ENCODE peak calls at places on chromosomes 2 and 18, in ten cellular contexts. T is astrocyte, I is psoas muscle, O is heart right ventricle, N is cardiac muscle cell, Q is Peyer's patch, W is transverse colon, P is right atrium auricular region, V is kidney, U is heart left ventricle. R is an unnamed sample.

GRCh38 chr2:23584054-23584745 is 199.2 kb downstream of the KLHL29 start:
- DNase-seq in T (no peak), I (peak; percentile 79), O (no peak), N (no peak), Q (no peak), W (no peak), P (no peak), V (peak; percentile 29), U (no peak), R (peak; percentile 76)

GRCh38 chr18:45402485-45403056 is 212.7 kb upstream of the SLC14A2 start:
- DNase-seq in T (peak; percentile 89), I (no peak), O (no peak), N (no peak), Q (peak; percentile 53), W (peak; percentile 38), P (no peak), V (no peak), U (no peak), R (no peak)

GRCh38 chr2:237154050-237154638 is 68.5 kb downstream of the COPS8 start:
- DNase-seq in T (peak; percentile 52), I (no peak), O (no peak), N (peak; percentile 42), Q (peak; percentile 67), W (no peak), P (no peak), V (no peak), U (no peak), R (no peak)

GRCh38 chr2:151729416-151729811 is 4.9 kb downstream of the NEB start:
- DNase-seq in T (no peak), I (no peak), O (no peak), N (no peak), Q (no peak), W (no peak), P (no peak), V (no peak), U (no peak), R (no peak)

GRCh38 chr2:86480105-86480504 is 38.9 kb downstream of the KDM3A start:
- DNase-seq in T (no peak), I (no peak), O (no peak), N (no peak), Q (no peak), W (no peak), P (no peak), V (no peak), U (peak; percentile 65), R (peak; percentile 31)

GRCh38 chr2:178072383-178073301 is at the start of gene PDE11A:
- DNase-seq in T (peak; percentile 82), I (peak; percentile 92), O (peak; percentile 56), N (peak; percentile 90), Q (peak; percentile 93), W (peak; percentile 92), P (peak; percentile 72), V (peak; percentile 92), U (peak; percentile 85), R (peak; percentile 76)

GRCh38 chr2:118689456-118689855 is 158.0 kb downstream of the EN1 start:
- DNase-seq in T (no peak), I (no peak), O (no peak), N (no peak), Q (no peak), W (no peak), P (peak; percentile 1), V (no peak), U (no peak), R (no peak)

GRCh38 chr2:15647622-15648590 is 56.2 kb downstream of the DDX1 start:
- DNase-seq in T (no peak), I (no peak), O (no peak), N (no peak), Q (no peak), W (no peak), P (peak; percentile 44), V (no peak), U (no peak), R (no peak)

GRCh38 chr2:165698621-165698946 is 95.5 kb downstream of the GALNT3 start:
- DNase-seq in T (peak; percentile 37), I (no peak), O (peak; percentile 24), N (peak; percentile 56), Q (peak; percentile 56), W (peak; percentile 29), P (peak; percentile 59), V (no peak), U (no peak), R (peak; percentile 32)

GRCh38 chr2:171160630-171161424 is at the start of gene TLK1:
- DNase-seq in T (peak; percentile 59), I (peak; percentile 87), O (peak; percentile 67), N (peak; percentile 88), Q (peak; percentile 90), W (peak; percentile 83), P (peak; percentile 66), V (peak; percentile 91), U (peak; percentile 86), R (peak; percentile 88)

GRCh38 chr2:41992700-41993070 is 55.1 kb upstream of the PKDCC start:
- DNase-seq in T (no peak), I (no peak), O (no peak), N (no peak), Q (no peak), W (no peak), P (no peak), V (no peak), U (no peak), R (no peak)

GRCh38 chr2:44167908-44168683 is 579 bp upstream of the PPM1B start:
- DNase-seq in T (peak; percentile 100), I (peak; percentile 99), O (peak; percentile 100), N (peak; percentile 100), Q (peak; percentile 100), W (peak; percentile 98), P (peak; percentile 100), V (peak; percentile 99), U (peak; percentile 96), R (peak; percentile 100)

GRCh38 chr18:25164837-25165791 is 186.9 kb downstream of the ZNF521 start:
- DNase-seq in T (peak; percentile 72), I (no peak), O (no peak), N (peak; percentile 43), Q (no peak), W (no peak), P (no peak), V (no peak), U (peak; percentile 46), R (no peak)

GRCh38 chr2:42470706-42471105 is 23.1 kb downstream of the KCNG3 start:
- DNase-seq in T (no peak), I (no peak), O (no peak), N (no peak), Q (no peak), W (no peak), P (no peak), V (no peak), U (no peak), R (no peak)

GRCh38 chr18:673317-673716 is 15.9 kb downstream of the TYMS start:
- DNase-seq in T (no peak), I (no peak), O (no peak), N (no peak), Q (no peak), W (no peak), P (no peak), V (no peak), U (no peak), R (no peak)

GRCh38 chr18:36411745-36412168 is 114.2 kb downstream of the FHOD3 start:
- DNase-seq in T (no peak), I (no peak), O (no peak), N (peak; percentile 68), Q (no peak), W (no peak), P (no peak), V (no peak), U (no peak), R (no peak)
- TF ChIP-seq CTCF in T (peak; percentile 21), I (peak; percentile 26), O (peak; percentile 20), N (peak; percentile 62), Q (no peak), W (no peak), P (no peak), V (peak; percentile 36), U (no peak), R (no peak)

DNA sequence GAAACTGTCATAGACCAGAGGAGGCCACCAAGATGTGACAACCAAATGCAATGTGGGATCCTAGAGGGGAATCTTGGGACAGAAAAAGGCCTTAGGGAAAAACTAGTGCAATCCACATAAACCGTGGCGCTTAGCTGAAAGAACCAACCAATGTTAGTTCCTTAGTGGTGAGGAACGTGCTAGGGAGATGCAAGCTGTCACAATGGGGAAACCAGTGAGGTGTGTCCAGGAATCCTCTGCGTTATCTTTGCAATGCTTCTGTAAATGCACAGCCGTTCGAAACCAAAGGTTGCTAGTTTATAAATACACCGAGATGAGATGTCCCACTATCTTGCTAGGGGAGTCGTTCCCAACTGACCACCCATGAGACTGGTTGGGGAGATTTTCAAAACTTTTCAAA is 157.0 kb upstream of the ID2 start:
- DNase-seq in T (no peak), I (no peak), O (no peak), N (no peak), Q (no peak), W (no peak), P (no peak), V (no peak), U (no peak), R (no peak)
- H3K4me1 ChIP-seq in T (peaks cover 7% of the 10 kb centered on the region), I (peaks cover 6% of the 10 kb centered on the region), O (peaks cover 9% of the 10 kb centered on the region), N (peaks cover 10% of the 10 kb centered on the region), Q (no peaks in the 10 kb centered on the region), W (peaks cover 15% of the 10 kb centered on the region), P (peaks cover 21% of the 10 kb centered on the region), V (peaks cover 24% of the 10 kb centered on the region), U (peaks cover 21% of the 10 kb centered on the region), R (peaks cover 5% of the 10 kb centered on the region)

DNA sequence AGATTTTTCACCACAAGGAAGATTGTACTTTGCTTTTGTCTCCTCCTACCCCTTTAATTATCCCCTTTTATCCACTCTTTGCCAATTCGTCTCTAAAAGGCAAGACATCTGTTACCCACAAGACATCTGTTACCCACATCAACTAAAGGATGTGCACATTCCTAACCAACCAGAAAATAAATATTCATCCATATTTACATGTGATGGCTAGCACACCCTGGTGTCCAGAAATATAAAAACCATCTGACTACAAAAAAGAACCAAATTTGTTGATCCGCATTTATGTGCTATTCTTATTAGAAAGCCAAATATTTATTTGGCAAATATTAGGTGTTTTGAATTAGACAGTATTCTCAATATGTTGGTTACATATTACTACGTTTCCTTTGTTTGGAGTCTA is 35.7 kb downstream of the ACVR1C start:
- DNase-seq in T (no peak), I (no peak), O (no peak), N (no peak), Q (no peak), W (no peak), P (no peak), V (no peak), U (no peak), R (no peak)
- TF ChIP-seq CTCF in T (peak; percentile 28), I (no peak), O (peak; percentile 4), N (peak; percentile 30), Q (peak; percentile 22), W (no peak), P (no peak), V (no peak), U (no peak), R (no peak)

DNA sequence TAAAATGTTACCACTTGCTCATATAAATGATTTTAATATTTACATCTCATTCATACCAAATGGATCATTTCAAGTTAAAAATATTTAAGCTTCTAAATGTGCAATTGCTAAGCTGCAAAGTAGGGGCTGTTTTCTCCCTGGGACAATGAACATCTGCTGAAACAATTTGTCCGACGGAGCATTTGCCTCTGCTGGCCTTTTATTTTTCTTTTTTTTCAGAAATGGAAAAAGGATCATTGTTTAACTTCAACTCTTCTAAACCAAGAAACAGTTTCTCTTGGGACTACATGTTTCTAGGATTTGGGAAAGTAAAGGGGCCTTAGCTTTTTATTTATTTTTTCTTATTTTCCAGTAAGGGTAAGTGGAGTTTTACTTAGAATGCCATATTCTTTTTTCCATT is 43.8 kb upstream of the ITPRID2 start:
- DNase-seq in T (no peak), I (no peak), O (no peak), N (no peak), Q (no peak), W (no peak), P (no peak), V (no peak), U (no peak), R (no peak)
- H3K4me1 ChIP-seq in T (no peaks in the 10 kb centered on the region), I (no peaks in the 10 kb centered on the region), O (no peaks in the 10 kb centered on the region), N (peaks cover 22% of the 10 kb centered on the region), Q (no peaks in the 10 kb centered on the region), W (peaks cover 7% of the 10 kb centered on the region), P (peaks cover 4% of the 10 kb centered on the region), V (no peaks in the 10 kb centered on the region), U (peaks cover 18% of the 10 kb centered on the region), R (no peaks in the 10 kb centered on the region)